ENCODE peak calls at places on chromosomes 11 and 22, in five cellular contexts. One of them, this sample, is unnamed. For H3K36me3, the result is how much of the 10 kb centered on the place peaks cover.

GRCh38 chr22:27615408-27615807 is 186.1 kb downstream of the MN1 start:
- DNase-seq in PC-3: no peak
- DNase-seq in mammary epithelial cell: no peak
- DNase-seq in BJ: no peak
- DNase-seq in psoas muscle: no peak
- DNase-seq in this sample: no peak

GRCh38 chr11:75949023-75949672 is 134.1 kb downstream of the UVRAG start:
- DNase-seq in psoas muscle: no peak
- DNase-seq in BJ: peak
- DNase-seq in PC-3: no peak
- DNase-seq in mammary epithelial cell: no peak
- DNase-seq in this sample: no peak

GRCh38 chr11:116896211-116896610 is 58.8 kb upstream of the APOA1 start:
- DNase-seq in psoas muscle: no peak
- DNase-seq in mammary epithelial cell: no peak
- DNase-seq in BJ: no peak
- DNase-seq in PC-3: no peak
- DNase-seq in this sample: no peak

GRCh38 chr22:36948273-36949055 is 35.0 kb downstream of the CSF2RB start:
- DNase-seq in psoas muscle: no peak
- DNase-seq in BJ: no peak
- DNase-seq in PC-3: no peak
- DNase-seq in mammary epithelial cell: no peak
- DNase-seq in this sample: no peak

GRCh38 chr11:112589132-112589531 is 328.5 kb upstream of the PLET1 start:
- DNase-seq in psoas muscle: no peak
- DNase-seq in PC-3: no peak
- DNase-seq in mammary epithelial cell: no peak
- DNase-seq in BJ: no peak
- DNase-seq in this sample: no peak

GRCh38 chr22:41311487-41311886 is 10.2 kb downstream of the ZC3H7B start:
- DNase-seq in BJ: no peak
- DNase-seq in psoas muscle: no peak
- DNase-seq in PC-3: no peak
- DNase-seq in mammary epithelial cell: no peak
- DNase-seq in this sample: no peak

GRCh38 chr11:72574534-72575460 is 99.4 kb downstream of the PDE2A start:
- DNase-seq in psoas muscle: no peak
- DNase-seq in mammary epithelial cell: no peak
- DNase-seq in PC-3: no peak
- DNase-seq in BJ: no peak
- DNase-seq in this sample: no peak

GRCh38 chr22:24995649-24996180 is 43.2 kb downstream of the KIAA1671 start:
- DNase-seq in psoas muscle: no peak
- DNase-seq in PC-3: no peak
- DNase-seq in mammary epithelial cell: no peak
- DNase-seq in BJ: no peak
- DNase-seq in this sample: no peak

GRCh38 chr11:79538775-79539174 is 97.9 kb upstream of the TENM4 start:
- DNase-seq in PC-3: no peak
- DNase-seq in BJ: no peak
- DNase-seq in psoas muscle: no peak
- DNase-seq in mammary epithelial cell: peak
- DNase-seq in this sample: no peak

GRCh38 chr11:68261749-68262543 is 9.8 kb downstream of the C11orf24 start:
- DNase-seq in BJ: no peak
- DNase-seq in mammary epithelial cell: no peak
- DNase-seq in psoas muscle: no peak
- DNase-seq in PC-3: no peak
- DNase-seq in this sample: no peak

GRCh38 chr11:116601734-116602636 is 170.8 kb downstream of the BUD13 start:
- DNase-seq in psoas muscle: no peak
- DNase-seq in mammary epithelial cell: no peak
- DNase-seq in PC-3: no peak
- DNase-seq in BJ: no peak
- DNase-seq in this sample: no peak

GRCh38 chr22:46563381-46564083 is 26.1 kb upstream of the CELSR1 start:
- DNase-seq in BJ: no peak
- DNase-seq in psoas muscle: peak
- DNase-seq in mammary epithelial cell: peak
- DNase-seq in PC-3: peak
- DNase-seq in this sample: peak

GRCh38 chr11:2445107-2445947 is 519 bp downstream of the KCNQ1 start:
- DNase-seq in psoas muscle: peak
- DNase-seq in mammary epithelial cell: no peak
- DNase-seq in PC-3: no peak
- DNase-seq in BJ: no peak
- DNase-seq in this sample: peak

GRCh38 chr11:123073343-123074057 is 11.6 kb upstream of the HSPA8 start:
- DNase-seq in BJ: no peak
- DNase-seq in mammary epithelial cell: no peak
- DNase-seq in psoas muscle: no peak
- DNase-seq in PC-3: no peak
- DNase-seq in this sample: no peak

GRCh38 chr11:122791411-122791810 is 46.9 kb upstream of the CRTAM start:
- DNase-seq in PC-3: no peak
- DNase-seq in psoas muscle: no peak
- DNase-seq in mammary epithelial cell: no peak
- DNase-seq in BJ: no peak
- DNase-seq in this sample: no peak

GRCh38 chr11:16194566-16194965 is 161.8 kb downstream of the SOX6 start:
- DNase-seq in BJ: no peak
- DNase-seq in PC-3: no peak
- DNase-seq in mammary epithelial cell: no peak
- DNase-seq in psoas muscle: no peak
- DNase-seq in this sample: no peak

GRCh38 chr11:78069465-78069864 is 5.8 kb downstream of the THRSP start:
- DNase-seq in psoas muscle: no peak
- DNase-seq in mammary epithelial cell: no peak
- DNase-seq in BJ: no peak
- DNase-seq in PC-3: no peak
- DNase-seq in this sample: no peak

GRCh38 chr11:89613916-89614315 is 96.2 kb upstream of the TRIM77 start:
- DNase-seq in mammary epithelial cell: no peak
- DNase-seq in BJ: no peak
- DNase-seq in psoas muscle: no peak
- DNase-seq in PC-3: no peak
- DNase-seq in this sample: no peak

GRCh38 chr11:101584651-101585050 is 844 bp upstream of the TRPC6 start:
- DNase-seq in mammary epithelial cell: no peak
- DNase-seq in PC-3: no peak
- DNase-seq in psoas muscle: no peak
- DNase-seq in BJ: no peak
- DNase-seq in this sample: no peak

GRCh38 chr22:40628354-40629042 is 8.0 kb downstream of the MRTFA start:
- DNase-seq in BJ: no peak
- DNase-seq in psoas muscle: no peak
- DNase-seq in PC-3: peak
- DNase-seq in mammary epithelial cell: peak
- DNase-seq in this sample: no peak

GRCh38 chr11:93515438-93515837 is 27.8 kb downstream of the SMCO4 start:
- DNase-seq in mammary epithelial cell: no peak
- DNase-seq in psoas muscle: no peak
- DNase-seq in BJ: no peak
- DNase-seq in PC-3: no peak
- DNase-seq in this sample: no peak

GRCh38 chr11:93513763-93514162 is 29.4 kb downstream of the SMCO4 start:
- DNase-seq in BJ: no peak
- DNase-seq in psoas muscle: no peak
- DNase-seq in PC-3: no peak
- DNase-seq in mammary epithelial cell: no peak
- DNase-seq in this sample: no peak

GRCh38 chr11:93514712-93515111 is 28.5 kb downstream of the SMCO4 start:
- DNase-seq in BJ: no peak
- DNase-seq in PC-3: no peak
- DNase-seq in psoas muscle: no peak
- DNase-seq in mammary epithelial cell: no peak
- DNase-seq in this sample: no peak

GRCh38 chr11:93512073-93512475 is 31.1 kb downstream of the SMCO4 start:
- DNase-seq in mammary epithelial cell: no peak
- DNase-seq in PC-3: no peak
- DNase-seq in psoas muscle: no peak
- DNase-seq in BJ: no peak
- DNase-seq in this sample: no peak

GRCh38 chr11:93512965-93513667 is 30.1 kb downstream of the SMCO4 start:
- DNase-seq in mammary epithelial cell: no peak
- DNase-seq in PC-3: no peak
- DNase-seq in BJ: no peak
- DNase-seq in psoas muscle: no peak
- DNase-seq in this sample: no peak
- TF ChIP-seq CTCF in mammary epithelial cell: no peak
- TF ChIP-seq CTCF in PC-3: no peak
- TF ChIP-seq CTCF in BJ: no peak
- TF ChIP-seq CTCF in psoas muscle: no peak
- TF ChIP-seq CTCF in this sample: no peak

GRCh38 chr11:36273110-36273509 is 16.1 kb downstream of the COMMD9 start:
- DNase-seq in PC-3: no peak
- DNase-seq in BJ: no peak
- DNase-seq in psoas muscle: no peak
- DNase-seq in mammary epithelial cell: no peak
- DNase-seq in this sample: no peak
- H3K36me3 ChIP-seq in PC-3: under half
- H3K36me3 ChIP-seq in BJ: under half
- H3K36me3 ChIP-seq in psoas muscle: half or more
- H3K36me3 ChIP-seq in mammary epithelial cell: under half
- H3K36me3 ChIP-seq in this sample: half or more

GRCh38 chr11:107970049-107970448 is 38.6 kb upstream of the CUL5 start:
- DNase-seq in PC-3: no peak
- DNase-seq in mammary epithelial cell: no peak
- DNase-seq in psoas muscle: no peak
- DNase-seq in BJ: no peak
- DNase-seq in this sample: no peak

GRCh38 chr11:107973641-107974040 is 35.1 kb upstream of the CUL5 start:
- DNase-seq in BJ: no peak
- DNase-seq in mammary epithelial cell: no peak
- DNase-seq in PC-3: no peak
- DNase-seq in psoas muscle: no peak
- DNase-seq in this sample: no peak

GRCh38 chr11:107969219-107969618 is 39.5 kb upstream of the CUL5 start:
- DNase-seq in mammary epithelial cell: no peak
- DNase-seq in psoas muscle: no peak
- DNase-seq in BJ: no peak
- DNase-seq in PC-3: no peak
- DNase-seq in this sample: no peak
- TF ChIP-seq CTCF in mammary epithelial cell: no peak
- TF ChIP-seq CTCF in psoas muscle: no peak
- TF ChIP-seq CTCF in BJ: no peak
- TF ChIP-seq CTCF in PC-3: no peak
- TF ChIP-seq CTCF in this sample: no peak

GRCh38 chr11:118618115-118618990 is 10.9 kb downstream of the PHLDB1 start:
- DNase-seq in mammary epithelial cell: peak
- DNase-seq in psoas muscle: peak
- DNase-seq in PC-3: peak
- DNase-seq in BJ: peak
- DNase-seq in this sample: peak
- H3K36me3 ChIP-seq in mammary epithelial cell: under half
- H3K36me3 ChIP-seq in psoas muscle: under half
- H3K36me3 ChIP-seq in PC-3: under half
- H3K36me3 ChIP-seq in BJ: under half
- H3K36me3 ChIP-seq in this sample: under half

DNA sequence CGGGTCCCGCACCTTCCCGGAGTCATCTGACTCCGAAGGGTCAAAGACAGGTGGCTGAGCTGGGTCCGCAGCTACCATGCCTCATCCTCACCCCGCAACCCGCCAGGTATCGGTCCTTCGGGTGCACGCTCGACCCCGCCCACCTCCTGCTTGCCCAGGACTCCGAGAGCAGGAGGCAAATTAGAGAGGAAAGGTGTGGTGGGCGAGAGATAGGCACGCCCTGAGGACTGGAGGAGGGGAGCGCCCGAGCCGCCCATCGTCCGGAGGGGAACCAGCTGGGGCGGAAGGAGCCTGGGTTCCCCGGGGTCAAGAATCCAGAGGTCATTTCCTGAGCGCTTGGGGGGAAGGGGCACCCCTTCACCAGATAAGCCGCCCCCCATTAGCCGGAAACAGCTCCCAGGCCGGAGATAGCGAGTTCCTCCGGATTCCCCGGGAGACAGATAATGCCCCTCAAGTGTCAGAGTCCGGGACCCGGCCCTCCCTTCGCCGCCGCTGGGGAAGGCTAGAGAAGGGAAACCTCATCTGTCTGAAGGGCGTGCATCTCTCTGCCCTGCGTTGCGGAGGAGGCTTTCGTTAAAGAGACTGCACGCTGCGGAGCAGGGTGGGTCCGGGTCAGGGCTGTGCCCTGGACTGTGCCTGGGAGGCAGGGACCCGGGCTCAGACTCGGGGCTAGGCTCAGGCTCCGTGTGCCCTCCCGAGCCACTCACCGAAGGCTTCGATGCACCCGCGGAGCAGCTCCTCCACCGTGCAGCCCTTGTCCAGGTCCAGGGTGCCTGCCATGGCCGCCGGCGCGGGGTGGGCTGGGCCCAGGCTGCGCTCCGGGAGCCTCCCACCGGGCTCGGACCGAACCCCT is 1.6 kb downstream of the RASGRP2 start:
- DNase-seq in mammary epithelial cell: no peak
- DNase-seq in BJ: no peak
- DNase-seq in PC-3: peak
- DNase-seq in psoas muscle: no peak
- DNase-seq in this sample: no peak
- TF ChIP-seq CTCF in mammary epithelial cell: no peak
- TF ChIP-seq CTCF in BJ: no peak
- TF ChIP-seq CTCF in PC-3: no peak
- TF ChIP-seq CTCF in psoas muscle: no peak
- TF ChIP-seq CTCF in this sample: no peak

GRCh38 chr11:33350287-33350686 is 93.1 kb downstream of the HIPK3 start:
- DNase-seq in psoas muscle: no peak
- DNase-seq in BJ: no peak
- DNase-seq in PC-3: no peak
- DNase-seq in mammary epithelial cell: no peak
- DNase-seq in this sample: no peak
- H3K36me3 ChIP-seq in psoas muscle: half or more
- H3K36me3 ChIP-seq in BJ: under half
- H3K36me3 ChIP-seq in PC-3: under half
- H3K36me3 ChIP-seq in mammary epithelial cell: under half
- H3K36me3 ChIP-seq in this sample: half or more

DNA sequence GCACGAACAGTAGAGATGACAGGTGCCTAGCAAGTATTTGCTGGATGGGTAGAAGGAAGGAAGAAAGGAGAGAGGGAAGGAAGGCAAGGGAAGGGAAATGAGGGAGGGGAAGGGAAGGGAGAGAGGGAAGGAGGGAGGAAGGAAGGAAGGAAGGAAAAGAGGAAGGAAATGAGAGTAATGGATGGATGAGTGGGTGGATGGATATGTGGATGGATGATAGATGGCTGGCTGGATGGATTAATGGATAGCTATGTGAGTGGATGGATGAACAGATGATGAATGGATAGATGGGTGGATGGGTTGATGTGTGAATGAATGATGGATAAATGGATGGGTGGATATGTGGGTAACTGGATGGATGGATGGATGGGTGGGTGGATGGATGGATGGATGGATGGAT is 125.9 kb upstream of the FGF3 start:
- DNase-seq in mammary epithelial cell: no peak
- DNase-seq in BJ: no peak
- DNase-seq in PC-3: no peak
- DNase-seq in psoas muscle: no peak
- DNase-seq in this sample: no peak
- TF ChIP-seq CTCF in mammary epithelial cell: no peak
- TF ChIP-seq CTCF in BJ: no peak
- TF ChIP-seq CTCF in PC-3: no peak
- TF ChIP-seq CTCF in psoas muscle: no peak
- TF ChIP-seq CTCF in this sample: no peak